ENCODE peak calls at places on chromosomes 5 and 9, in ten cellular contexts. L is activated CD4-positive, alpha-beta T cell treated with anti-CD3 and anti-CD28 coated beads, Interleukin-2, amount 10 ng/mL, durations not matched to agents 7 days and 5 days; W is iris pigment epithelial cell; Y is G401; O is CD8-positive, alpha-beta memory T cell; B is GM18507; A is nucleus accumbens; H is stimulated activated CD8-positive, alpha-beta memory T cell treated with anti-CD3 and anti-CD28 coated beads, Interleukin-12 subunit alpha, Interleukin-12 subunit beta, amount 100 ng/mL, for 1 hour; P is globus pallidus; M is activated naive CD4-positive, alpha-beta T cell. T is an unnamed sample.

GRCh38 chr5:69261034-69261433 is 26.3 kb downstream of the CDK7 start:
- DNase-seq in L (no peak), W (peak), Y (no peak), O (no peak), B (no peak), A (no peak), H (no peak), P (no peak), M (no peak), T (no peak)

GRCh38 chr9:127832248-127832647 is 22.2 kb downstream of the ENG start:
- DNase-seq in L (peak), W (no peak), Y (no peak), O (no peak), B (no peak), A (no peak), H (no peak), P (no peak), M (no peak), T (no peak)

GRCh38 chr9:134223091-134223490 is 58.7 kb upstream of the RNU6ATAC start:
- DNase-seq in L (no peak), W (no peak), Y (no peak), O (no peak), B (no peak), A (no peak), H (no peak), P (no peak), M (no peak), T (no peak)

GRCh38 chr9:127311239-127311741 is 46.7 kb downstream of the GARNL3 start:
- DNase-seq in L (peak), W (peak), Y (peak), O (no peak), B (no peak), A (no peak), H (peak), P (no peak), M (no peak), T (no peak)

GRCh38 chr5:114308017-114308416 is 53.9 kb upstream of the KCNN2 start:
- DNase-seq in L (no peak), W (no peak), Y (no peak), O (no peak), B (no peak), A (no peak), H (no peak), P (no peak), M (no peak), T (no peak)

GRCh38 chr9:104895572-104895971 is 32.4 kb downstream of the ABCA1 start:
- DNase-seq in L (no peak), W (peak), Y (no peak), O (no peak), B (no peak), A (no peak), H (no peak), P (no peak), M (no peak), T (no peak)

GRCh38 chr5:123530728-123531127 is 18.8 kb downstream of the CSNK1G3 start:
- DNase-seq in L (no peak), W (no peak), Y (peak), O (no peak), B (no peak), A (no peak), H (no peak), P (no peak), M (no peak), T (no peak)

GRCh38 chr9:95507456-95508241 is 9.1 kb downstream of the PTCH1 start:
- DNase-seq in L (peak), W (peak), Y (peak), O (peak), B (no peak), A (peak), H (no peak), P (peak), M (no peak), T (peak)

GRCh38 chr9:18396102-18396728 is 77.7 kb upstream of the ADAMTSL1 start:
- DNase-seq in L (no peak), W (peak), Y (no peak), O (no peak), B (no peak), A (no peak), H (no peak), P (peak), M (no peak), T (no peak)

GRCh38 chr9:6686396-6686795 is 40.9 kb upstream of the GLDC start:
- DNase-seq in L (no peak), W (peak), Y (peak), O (no peak), B (no peak), A (no peak), H (no peak), P (no peak), M (no peak), T (no peak)

GRCh38 chr5:180213657-180214207 is 4.7 kb upstream of the RASGEF1C start:
- DNase-seq in L (no peak), W (no peak), Y (no peak), O (no peak), B (no peak), A (no peak), H (no peak), P (no peak), M (no peak), T (no peak)

GRCh38 chr9:100472725-100473261 is at the start of gene TMEFF1:
- DNase-seq in L (peak), W (no peak), Y (peak), O (peak), B (no peak), A (peak), H (no peak), P (peak), M (peak), T (no peak)

GRCh38 chr5:6759401-6759800 is 46.2 kb downstream of the TENT4A start:
- DNase-seq in L (no peak), W (peak), Y (no peak), O (no peak), B (no peak), A (no peak), H (no peak), P (no peak), M (no peak), T (no peak)

GRCh38 chr9:137299938-137300337 is 2.1 kb downstream of the NRARP start:
- DNase-seq in L (no peak), W (no peak), Y (peak), O (no peak), B (no peak), A (no peak), H (no peak), P (no peak), M (no peak), T (peak)

GRCh38 chr5:63743096-63743798 is 219.0 kb downstream of the HTR1A start:
- DNase-seq in L (no peak), W (no peak), Y (no peak), O (no peak), B (no peak), A (no peak), H (no peak), P (no peak), M (no peak), T (no peak)

GRCh38 chr9:124198948-124199347 is 58.8 kb upstream of the NEK6 start:
- DNase-seq in L (no peak), W (no peak), Y (no peak), O (no peak), B (no peak), A (no peak), H (no peak), P (no peak), M (no peak), T (no peak)

GRCh38 chr5:126274396-126274795 is 148.8 kb upstream of the GRAMD2B start:
- DNase-seq in L (no peak), W (no peak), Y (no peak), O (no peak), B (no peak), A (no peak), H (no peak), P (no peak), M (no peak), T (no peak)

GRCh38 chr9:110844121-110844520 is 175.5 kb downstream of the MUSK start:
- DNase-seq in L (no peak), W (peak), Y (no peak), O (no peak), B (no peak), A (no peak), H (no peak), P (no peak), M (no peak), T (no peak)

GRCh38 chr9:113155911-113156559 is 5.2 kb downstream of the SLC31A2 start:
- DNase-seq in L (peak), W (no peak), Y (no peak), O (no peak), B (no peak), A (no peak), H (no peak), P (no peak), M (no peak), T (no peak)

GRCh38 chr9:107693620-107694326 is 204.2 kb upstream of the KLF4 start:
- DNase-seq in L (no peak), W (peak), Y (peak), O (no peak), B (no peak), A (no peak), H (no peak), P (no peak), M (no peak), T (no peak)

T was measured in hypothalamus.